ENCODE peak calls at places on chromosomes 11 and 22, in eight cellular contexts. O is RPMI8226; M is left cardiac atrium; V is NCI-H226; A is IMR-90; Z is renal cortical epithelial cell; C is iPS-NIHi11; B is activated T-cell treated with anti-CD3 and anti-CD28 coated beads, Interleukin-2, amount 50 U/mL, for 4 hours. U is an unnamed sample.

GRCh38 chr11:119717839-119718534 is 11.0 kb downstream of the NECTIN1 start:
- DNase-seq in O (no peak), M (no peak), V (no peak), A (no peak), Z (no peak), C (no peak), B (no peak), U (no peak)

GRCh38 chr22:26848244-26848920 is 191.0 kb downstream of the MIAT start:
- DNase-seq in O (no peak), M (peak), V (no peak), A (no peak), Z (peak), C (no peak), B (no peak), U (no peak)

GRCh38 chr11:66264893-66265292 is 3.5 kb upstream of the RAB1B start:
- DNase-seq in O (peak), M (no peak), V (no peak), A (no peak), Z (no peak), C (peak), B (peak), U (no peak)

GRCh38 chr22:50691521-50691920 is 18.9 kb downstream of the SHANK3 start:
- DNase-seq in O (peak), M (no peak), V (no peak), A (peak), Z (peak), C (no peak), B (no peak), U (peak)

GRCh38 chr11:8640305-8640932 is 42.0 kb downstream of the TRIM66 start:
- DNase-seq in O (no peak), M (no peak), V (no peak), A (no peak), Z (no peak), C (peak), B (no peak), U (no peak)

GRCh38 chr11:469684-470667 is 19.9 kb downstream of the PTDSS2 start:
- DNase-seq in O (no peak), M (peak), V (peak), A (peak), Z (peak), C (no peak), B (no peak), U (peak)

GRCh38 chr11:85256433-85256832 is 370.7 kb downstream of the DLG2 start:
- DNase-seq in O (no peak), M (no peak), V (no peak), A (no peak), Z (no peak), C (no peak), B (no peak), U (no peak)

GRCh38 chr11:128054323-128054910 is 532.9 kb downstream of the ETS1 start:
- DNase-seq in O (no peak), M (no peak), V (no peak), A (peak), Z (no peak), C (no peak), B (no peak), U (peak)

U was measured in foreskin keratinocyte.